ENCODE peak calls at places on chromosomes 12 and 14, in six cellular contexts. L is fibroblast of pulmonary artery, U is NCI-H460, X is midbrain, T is progenitor cell of endocrine pancreas, G is cerebellar cortex. Y is an unnamed sample.

GRCh38 chr14:79333198-79333546 is 878.1 kb downstream of the DIO2 start:
- DNase-seq in X (no peak), U (no peak), T (no peak), L (no peak), G (no peak), Y (no peak)

GRCh38 chr12:116610971-116611541 is 51.9 kb downstream of the MAP1LC3B2 start:
- DNase-seq in L (no peak), U (no peak), X (no peak), T (no peak), G (no peak), Y (no peak)

GRCh38 chr14:65352964-65353530 is 59.5 kb upstream of the FUT8 start:
- DNase-seq in U (no peak), T (no peak), G (no peak), L (no peak), X (no peak), Y (no peak)

GRCh38 chr12:1594045-1594294 is 411 bp downstream of the FBXL14 start:
- DNase-seq in X (no peak), T (peak; percentile 48), L (no peak), G (no peak), U (peak; percentile 46), Y (peak; percentile 35)

GRCh38 chr14:52266179-52266578 is 1.3 kb upstream of the PTGDR start:
- DNase-seq in L (peak; percentile 82), U (no peak), X (no peak), G (no peak), T (no peak), Y (no peak)

GRCh38 chr12:13982010-13982409 is 608 bp upstream of the GRIN2B start:
- DNase-seq in T (peak; percentile 69), U (no peak), X (no peak), G (peak; percentile 17), L (no peak), Y (peak; percentile 49)

GRCh38 chr12:41142376-41142775 is 45.7 kb upstream of the PDZRN4 start:
- DNase-seq in T (no peak), L (no peak), G (no peak), X (no peak), U (no peak), Y (no peak)

GRCh38 chr14:76777721-76778120 is 16.5 kb downstream of the VASH1 start:
- DNase-seq in G (no peak), X (no peak), L (no peak), T (no peak), U (no peak), Y (no peak)

GRCh38 chr12:53180931-53181645 is 363 bp upstream of the CSAD start:
- DNase-seq in X (peak; percentile 87), G (peak; percentile 74), T (peak; percentile 77), U (peak; percentile 69), L (peak; percentile 70), Y (no peak)

GRCh38 chr14:21525995-21526671 is at the start of gene SALL2:
- DNase-seq in U (no peak), G (peak; percentile 95), X (peak; percentile 83), L (peak; percentile 61), T (peak; percentile 71), Y (no peak)

GRCh38 chr12:121800694-121801600 is 2.9 kb upstream of the SETD1B start:
- DNase-seq in X (peak; percentile 73), G (peak; percentile 70), T (no peak), U (peak; percentile 72), L (peak; percentile 85), Y (peak; percentile 61)

GRCh38 chr12:99806304-99806703 is 158.8 kb downstream of the GARIN6 start:
- DNase-seq in X (no peak), L (no peak), U (no peak), T (no peak), G (no peak), Y (no peak)

GRCh38 chr14:101098641-101099040 is 195.1 kb upstream of the RTL1 start:
- DNase-seq in X (no peak), U (no peak), T (no peak), G (no peak), L (peak; percentile 36), Y (peak; percentile 16)

GRCh38 chr14:84857571-84857970 is 672.4 kb upstream of the FLRT2 start:
- DNase-seq in L (no peak), G (no peak), T (no peak), U (no peak), X (no peak), Y (no peak)

GRCh38 chr12:3170423-3171194 is 93.4 kb downstream of the TSPAN9 start:
- DNase-seq in X (no peak), G (no peak), U (peak; percentile 14), T (no peak), L (peak; percentile 88), Y (no peak)

GRCh38 chr14:64233791-64234190 is 60.4 kb downstream of the ESR2 start:
- DNase-seq in G (no peak), L (no peak), T (no peak), X (no peak), U (no peak), Y (no peak)

GRCh38 chr14:84927096-84927910 is 602.6 kb upstream of the FLRT2 start:
- DNase-seq in X (no peak), T (no peak), G (no peak), L (peak; percentile 48), U (no peak), Y (no peak)

GRCh38 chr14:53458368-53458814 is 305.3 kb upstream of the DDHD1 start:
- DNase-seq in G (peak; percentile 14), U (no peak), T (no peak), L (peak; percentile 69), X (no peak), Y (no peak)

GRCh38 chr12:38664661-38665269 is 240.6 kb downstream of the CPNE8 start:
- DNase-seq in X (no peak), T (no peak), L (peak; percentile 40), G (peak; percentile 9), U (peak; percentile 16), Y (peak; percentile 55)

GRCh38 chr14:91244501-91244901 is at the start of gene GPR68:
- DNase-seq in X (peak; percentile 55), T (no peak), L (peak; percentile 65), G (peak; percentile 85), U (no peak), Y (no peak)

GRCh38 chr12:120445911-120446909 is at the start of the genes GATC and TRIAP1:
- DNase-seq in X (peak; percentile 90), G (peak; percentile 84), U (peak; percentile 63), T (peak; percentile 69), L (peak; percentile 75), Y (peak; percentile 97)

GRCh38 chr12:77888611-77889010 is 57.9 kb downstream of the NAV3 start:
- DNase-seq in U (no peak), G (no peak), L (peak; percentile 82), T (no peak), X (no peak), Y (no peak)

GRCh38 chr12:26034371-26035142 is 76.1 kb downstream of the RASSF8 start:
- DNase-seq in X (no peak), G (no peak), T (no peak), L (peak; percentile 70), U (peak; percentile 80), Y (no peak)

GRCh38 chr12:68883151-68883550 is 49.8 kb downstream of the CPM start:
- DNase-seq in U (no peak), L (no peak), X (no peak), T (no peak), G (no peak), Y (no peak)

GRCh38 chr14:48805315-48805714 is 780.9 kb downstream of the RPS29 start:
- DNase-seq in T (no peak), U (no peak), L (no peak), G (no peak), X (no peak), Y (no peak)

GRCh38 chr12:110244829-110245228 is 36.2 kb upstream of the ATP2A2 start:
- DNase-seq in X (no peak), U (no peak), L (no peak), G (no peak), T (no peak), Y (no peak)

GRCh38 chr12:96143392-96143791 is 50.8 kb upstream of the ELK3 start:
- DNase-seq in L (no peak), G (no peak), X (no peak), U (no peak), T (no peak), Y (peak; percentile 93)

GRCh38 chr12:75196865-75197264 is 12.8 kb downstream of the KCNC2 start:
- DNase-seq in X (no peak), G (no peak), T (no peak), L (no peak), U (no peak), Y (no peak)

GRCh38 chr14:72906316-72906715 is 12.4 kb upstream of the DPF3 start:
- DNase-seq in X (no peak), L (peak; percentile 62), U (no peak), G (no peak), T (no peak), Y (no peak)

GRCh38 chr12:112524676-112525425 is 106.1 kb downstream of the PTPN11 start:
- DNase-seq in X (no peak), U (no peak), G (no peak), L (peak; percentile 21), T (no peak), Y (no peak)

GRCh38 chr14:85565862-85566296 is 35.9 kb downstream of the FLRT2 start:
- DNase-seq in G (no peak), U (no peak), T (no peak), L (peak; percentile 75), X (no peak), Y (no peak)

Y was measured in KBM-7.